ENCODE peak calls at places on chromosomes 11 and 22, in eight cellular contexts. C is T-cell; H is NCI-H187; V is stimulated activated CD4-positive, alpha-beta T cell treated with anti-CD3 and anti-CD28 coated beads, Interleukin-15, amount 100 ng/mL, for 1 hour; Z is lung microvascular endothelial cell; N is AG09309; E is nucleus accumbens; X is fibroblast of villous mesenchyme. I is an unnamed sample.

GRCh38 chr22:31275576-31275975 is 16.7 kb downstream of the PIK3IP1 start:
- DNase-seq in C (no peak), H (no peak), V (no peak), Z (no peak), N (no peak), E (no peak), X (no peak), I (no peak)

GRCh38 chr22:19610518-19611253 is 86.5 kb upstream of the CLDN5 start:
- DNase-seq in C (no peak), H (peak), V (no peak), Z (no peak), N (no peak), E (no peak), X (no peak), I (no peak)

GRCh38 chr11:35622070-35622469 is 3.8 kb downstream of the FJX1 start:
- DNase-seq in C (no peak), H (no peak), V (no peak), Z (peak), N (peak), E (no peak), X (peak), I (no peak)

GRCh38 chr11:68525930-68526329 is 65.4 kb downstream of the PPP6R3 start:
- DNase-seq in C (no peak), H (no peak), V (no peak), Z (no peak), N (no peak), E (no peak), X (no peak), I (no peak)

GRCh38 chr11:124380585-124380984 is 3.7 kb downstream of the OR8B2 start:
- DNase-seq in C (no peak), H (no peak), V (no peak), Z (no peak), N (no peak), E (no peak), X (no peak), I (no peak)

GRCh38 chr11:75273989-75274391 is 33.4 kb downstream of the TPBGL start:
- DNase-seq in C (no peak), H (no peak), V (no peak), Z (no peak), N (no peak), E (no peak), X (no peak), I (no peak)

GRCh38 chr22:47966316-47966715 is 1203.9 kb downstream of the TBC1D22A start:
- DNase-seq in C (no peak), H (no peak), V (no peak), Z (no peak), N (no peak), E (no peak), X (no peak), I (no peak)

GRCh38 chr22:40203568-40203967 is 25.8 kb downstream of the TNRC6B start:
- DNase-seq in C (no peak), H (no peak), V (no peak), Z (no peak), N (no peak), E (no peak), X (no peak), I (no peak)

GRCh38 chr11:35126000-35126878 is 12.7 kb upstream of the CD44 start:
- DNase-seq in C (no peak), H (no peak), V (no peak), Z (no peak), N (no peak), E (no peak), X (no peak), I (no peak)

GRCh38 chr22:49515486-49515885 is 312.2 kb downstream of the BRD1 start:
- DNase-seq in C (no peak), H (no peak), V (no peak), Z (no peak), N (no peak), E (no peak), X (no peak), I (no peak)

GRCh38 chr22:23562186-23562585 is 17.9 kb downstream of the IGLL1 start:
- DNase-seq in C (no peak), H (no peak), V (no peak), Z (no peak), N (no peak), E (no peak), X (no peak), I (no peak)

GRCh38 chr11:63905179-63905578 is 11.8 kb downstream of the RCOR2 start:
- DNase-seq in C (no peak), H (no peak), V (no peak), Z (no peak), N (no peak), E (no peak), X (no peak), I (no peak)

GRCh38 chr11:2146051-2146450 is 6.9 kb upstream of the IGF2 start:
- DNase-seq in C (no peak), H (no peak), V (no peak), Z (no peak), N (no peak), E (no peak), X (no peak), I (no peak)

GRCh38 chr11:47248304-47248663 is 330 bp downstream of the ACP2 start:
- DNase-seq in C (no peak), H (no peak), V (no peak), Z (no peak), N (no peak), E (no peak), X (peak), I (no peak)

GRCh38 chr22:21972293-21972779 is 10.3 kb downstream of the TOP3B start:
- DNase-seq in C (peak), H (no peak), V (peak), Z (peak), N (no peak), E (no peak), X (peak), I (peak)

GRCh38 chr11:61141601-61142028 is 19.6 kb downstream of the VPS37C start:
- DNase-seq in C (no peak), H (peak), V (no peak), Z (no peak), N (no peak), E (no peak), X (no peak), I (no peak)

GRCh38 chr22:39251762-39252460 is 7.1 kb upstream of the PDGFB start:
- DNase-seq in C (no peak), H (no peak), V (no peak), Z (peak), N (no peak), E (no peak), X (no peak), I (no peak)

GRCh38 chr22:33519140-33519973 is 400.9 kb downstream of the LARGE1 start:
- DNase-seq in C (no peak), H (no peak), V (no peak), Z (peak), N (peak), E (peak), X (peak), I (no peak)

GRCh38 chr11:62336949-62337681 is at the start of gene ASRGL1:
- DNase-seq in C (peak), H (peak), V (peak), Z (peak), N (no peak), E (peak), X (peak), I (peak)

GRCh38 chr22:50608996-50609395 is 8.4 kb downstream of the MAPK8IP2 start:
- DNase-seq in C (no peak), H (no peak), V (no peak), Z (no peak), N (no peak), E (no peak), X (no peak), I (no peak)

GRCh38 chr11:87181143-87181542 is 143.4 kb downstream of the TMEM135 start:
- DNase-seq in C (no peak), H (no peak), V (no peak), Z (no peak), N (no peak), E (no peak), X (no peak), I (no peak)

GRCh38 chr22:24400726-24401596 is 26.4 kb upstream of the ADORA2A start:
- DNase-seq in C (no peak), H (no peak), V (no peak), Z (peak), N (no peak), E (no peak), X (peak), I (no peak)

GRCh38 chr11:112630496-112630895 is 330.7 kb upstream of the NCAM1 start:
- DNase-seq in C (no peak), H (no peak), V (no peak), Z (no peak), N (no peak), E (no peak), X (no peak), I (no peak)

GRCh38 chr11:131824766-131825165 is 454.4 kb downstream of the NTM start:
- DNase-seq in C (no peak), H (no peak), V (no peak), Z (no peak), N (peak), E (no peak), X (no peak), I (no peak)

GRCh38 chr11:11985954-11986949 is 22.2 kb downstream of the DKK3 start:
- DNase-seq in C (no peak), H (no peak), V (no peak), Z (peak), N (no peak), E (no peak), X (no peak), I (no peak)

GRCh38 chr11:31818874-31819331 is 7.8 kb upstream of the PAX6 start:
- DNase-seq in C (no peak), H (no peak), V (no peak), Z (no peak), N (no peak), E (no peak), X (no peak), I (no peak)

GRCh38 chr11:131609317-131609716 is 238.9 kb downstream of the NTM start:
- DNase-seq in C (no peak), H (no peak), V (no peak), Z (no peak), N (peak), E (no peak), X (no peak), I (no peak)

GRCh38 chr11:45180888-45181594 is 34.6 kb downstream of the PRDM11 start:
- DNase-seq in C (no peak), H (no peak), V (peak), Z (peak), N (no peak), E (no peak), X (peak), I (no peak)

GRCh38 chr11:10506013-10506370 is 35.0 kb downstream of the RNF141 start:
- DNase-seq in C (no peak), H (no peak), V (no peak), Z (peak), N (no peak), E (no peak), X (no peak), I (no peak)

GRCh38 chr11:104366321-104366734 is 202.4 kb upstream of the PDGFD start:
- DNase-seq in C (no peak), H (no peak), V (no peak), Z (no peak), N (no peak), E (no peak), X (no peak), I (no peak)

GRCh38 chr11:47980907-47981621 is 705 bp downstream of the PTPRJ start:
- DNase-seq in C (no peak), H (no peak), V (no peak), Z (peak), N (no peak), E (no peak), X (peak), I (no peak)

GRCh38 chr22:29647954-29648737 is 44.7 kb downstream of the NF2 start:
- DNase-seq in C (no peak), H (no peak), V (no peak), Z (no peak), N (no peak), E (no peak), X (no peak), I (no peak)

GRCh38 chr22:43273902-43274484 is 69.2 kb downstream of the SCUBE1 start:
- DNase-seq in C (peak), H (no peak), V (no peak), Z (peak), N (no peak), E (peak), X (peak), I (peak)

GRCh38 chr11:64344721-64345120 is 4.7 kb downstream of the CCDC88B start:
- DNase-seq in C (no peak), H (no peak), V (no peak), Z (no peak), N (no peak), E (no peak), X (no peak), I (no peak)

GRCh38 chr11:72951193-72951592 is 137.0 kb downstream of the ATG16L2 start:
- DNase-seq in C (no peak), H (no peak), V (no peak), Z (no peak), N (peak), E (no peak), X (peak), I (no peak)

I was measured in central memory CD8-positive, alpha-beta T cell.